ENCODE peak calls at places on chromosomes 11 and 22, in five cellular contexts. R is stimulated activated CD8-positive, alpha-beta memory T cell treated with anti-CD3 and anti-CD28 coated beads, Interleukin-15, amount 100 ng/mL, for 1 hour; C is GM13977; Y is LoVo; M is HEK293T. N is an unnamed sample.

GRCh38 chr22:42937164-42937854 is 77.6 kb downstream of the PACSIN2 start:
- DNase-seq in C (peak; percentile 48), M (no peak), R (no peak), Y (peak; percentile 81), N (no peak)

GRCh38 chr22:25753252-25753651 is 11.3 kb downstream of the MYO18B start:
- DNase-seq in C (no peak), Y (no peak), M (no peak), R (no peak), N (no peak)

GRCh38 chr22:32558681-32559355 is 84.2 kb downstream of the FBXO7 start:
- DNase-seq in C (no peak), R (no peak), Y (peak; percentile 91), M (no peak), N (no peak)

GRCh38 chr11:64152841-64153691 is 12.8 kb downstream of the MACROD1 start:
- DNase-seq in R (peak; percentile 43), Y (peak; percentile 67), M (peak; percentile 92), C (peak; percentile 95), N (peak; percentile 94)

GRCh38 chr11:107702109-107702660 is 9.7 kb downstream of the SLN start:
- DNase-seq in R (no peak), C (no peak), Y (no peak), M (no peak), N (no peak)

GRCh38 chr11:33266418-33267215 is 9.4 kb downstream of the HIPK3 start:
- DNase-seq in M (no peak), Y (no peak), R (no peak), C (no peak), N (no peak)

GRCh38 chr11:34976496-34976895 is 60.1 kb downstream of the PDHX start:
- DNase-seq in M (no peak), C (no peak), Y (no peak), R (no peak), N (no peak)

GRCh38 chr11:130180896-130181294 is 21.3 kb downstream of the ST14 start:
- DNase-seq in R (no peak), C (no peak), M (no peak), Y (no peak), N (no peak)

GRCh38 chr22:42171417-42171816 is 40.8 kb upstream of the CYP2D6 start:
- DNase-seq in Y (no peak), R (no peak), M (no peak), C (no peak), N (no peak)

GRCh38 chr11:62176766-62177165 is 13.2 kb upstream of the SCGB1D1 start:
- DNase-seq in C (no peak), Y (no peak), R (no peak), M (no peak), N (no peak)

GRCh38 chr11:82782825-82783374 is 49.2 kb upstream of the FAM181B start:
- DNase-seq in M (no peak), R (no peak), C (no peak), Y (no peak), N (no peak)

GRCh38 chr11:43943357-43943930 is 1.0 kb downstream of the C11orf96 start:
- DNase-seq in C (peak; percentile 41), M (peak; percentile 28), R (no peak), Y (no peak), N (no peak)

GRCh38 chr22:42321908-42322561 is 51.6 kb upstream of the TCF20 start:
- DNase-seq in M (no peak), Y (no peak), C (no peak), R (no peak), N (no peak)

GRCh38 chr11:75032550-75032935 is 43.8 kb downstream of the NEU3 start:
- DNase-seq in C (no peak), R (no peak), Y (no peak), M (no peak), N (no peak)

GRCh38 chr11:82533628-82534353 is 199.9 kb downstream of the FAM181B start:
- DNase-seq in Y (no peak), M (no peak), C (no peak), R (no peak), N (no peak)

GRCh38 chr11:64809781-64810241 is 540 bp downstream of the MEN1 start:
- DNase-seq in M (peak; percentile 36), Y (peak; percentile 31), R (no peak), C (peak; percentile 62), N (no peak)

GRCh38 chr11:117187007-117187406 is 8.5 kb downstream of the SIDT2 start:
- DNase-seq in C (peak; percentile 14), Y (no peak), M (no peak), R (no peak), N (no peak)

GRCh38 chr11:14370496-14370895 is 11.5 kb upstream of the RRAS2 start:
- DNase-seq in R (no peak), Y (no peak), M (no peak), C (no peak), N (no peak)

GRCh38 chr11:111603633-111604130 is 1.4 kb downstream of the SIK2 start:
- DNase-seq in R (no peak), M (no peak), Y (no peak), C (no peak), N (no peak)

N was measured in D721Med.